ENCODE peak calls at places on chromosomes 12 and 14, in nine cellular contexts. I is stimulated activated CD8-positive, alpha-beta memory T cell treated with anti-CD3 and anti-CD28 coated beads, Interleukin-12 subunit alpha, Interleukin-12 subunit beta, amount 100 ng/mL, for 4 hours; L is HS-5; Q is omental fat pad; R is cardiac fibroblast; K is NCI-H2171; Z is central memory CD4-positive, alpha-beta T cell; N is cerebellum; P is AG10803. V is an unnamed sample.

GRCh38 chr14:89243765-89244164 is 173.3 kb downstream of the FOXN3 start:
- DNase-seq in N (no peak), Z (no peak), P (no peak), R (no peak), Q (no peak), I (no peak), K (no peak), L (no peak), V (no peak)

GRCh38 chr14:105060751-105061427 is 4.3 kb downstream of the GPR132 start:
- DNase-seq in N (no peak), I (no peak), P (no peak), L (no peak), K (no peak), Q (no peak), Z (peak; percentile 44), R (no peak), V (no peak)

GRCh38 chr14:96686126-96686525 is 111.1 kb upstream of the VRK1 start:
- DNase-seq in P (no peak), L (no peak), Z (no peak), R (no peak), K (no peak), N (no peak), I (no peak), Q (no peak), V (no peak)

GRCh38 chr14:37428954-37429353 is 166.1 kb downstream of the FOXA1 start:
- DNase-seq in Z (no peak), I (no peak), R (no peak), K (no peak), Q (no peak), N (no peak), P (no peak), L (no peak), V (no peak)

GRCh38 chr12:49198431-49199155 is 9.7 kb upstream of the TUBA1A start:
- DNase-seq in P (peak; percentile 92), N (no peak), Q (no peak), Z (no peak), L (peak; percentile 87), R (peak; percentile 84), I (no peak), K (peak; percentile 43), V (peak; percentile 90)

GRCh38 chr14:104421401-104421821 is 158.2 kb upstream of the C14orf180 start:
- DNase-seq in Q (no peak), N (no peak), L (no peak), P (no peak), R (no peak), Z (no peak), I (no peak), K (no peak), V (no peak)

GRCh38 chr12:104458645-104459555 is 2.2 kb downstream of the CHST11 start:
- DNase-seq in N (peak; percentile 35), L (no peak), R (peak; percentile 39), I (no peak), K (no peak), Z (no peak), Q (no peak), P (peak; percentile 40), V (no peak)

GRCh38 chr14:35504260-35504659 is 29.7 kb upstream of the INSM2 start:
- DNase-seq in K (no peak), Q (no peak), I (no peak), R (no peak), Z (no peak), N (no peak), P (no peak), L (no peak), V (no peak)

GRCh38 chr12:104521731-104522130 is 65.0 kb downstream of the CHST11 start:
- DNase-seq in P (peak; percentile 56), N (no peak), R (peak; percentile 47), K (no peak), Z (no peak), Q (no peak), I (no peak), L (no peak), V (no peak)

GRCh38 chr14:65277027-65277426 is 135.5 kb upstream of the FUT8 start:
- DNase-seq in K (no peak), R (no peak), I (no peak), Q (no peak), L (no peak), P (peak; percentile 33), N (no peak), Z (no peak), V (no peak)

GRCh38 chr12:42426733-42427132 is 100.8 kb downstream of the PPHLN1 start:
- DNase-seq in I (no peak), R (peak; percentile 72), Q (no peak), Z (no peak), L (peak; percentile 31), P (peak; percentile 27), N (no peak), K (no peak), V (peak; percentile 89)

GRCh38 chr12:124694250-124694649 is 126.8 kb upstream of the NCOR2 start:
- DNase-seq in Q (no peak), P (no peak), N (no peak), L (no peak), K (no peak), R (no peak), I (no peak), Z (no peak), V (no peak)

GRCh38 chr12:121110211-121110940 is 22.3 kb upstream of the P2RX7 start:
- DNase-seq in R (peak; percentile 76), P (peak; percentile 78), Q (peak; percentile 45), N (peak; percentile 78), Z (peak; percentile 46), K (peak; percentile 20), L (peak; percentile 42), I (peak; percentile 34), V (peak; percentile 54)

GRCh38 chr12:65511927-65512326 is 233.4 kb downstream of the MSRB3 start:
- DNase-seq in R (no peak), N (peak; percentile 22), Z (no peak), I (no peak), L (no peak), P (no peak), Q (no peak), K (no peak), V (no peak)

V was measured in brain microvascular endothelial cell.